ENCODE peak calls at places on chromosomes 1 and 21, in four cellular contexts. One of them, this sample, is unnamed.
A peak's percentile ranks its signal among the peaks of the same experiment; 100 is the strongest.

GRCh38 chr1:109391626-109392025 is 6.1 kb downstream of the SORT1 start:
- DNase-seq in RWPE2: no peak
- DNase-seq in H9: no peak
- DNase-seq in AG04450: no peak
- DNase-seq in this sample: no peak

GRCh38 chr1:30508651-30509050 is 214.7 kb downstream of the MATN1 start:
- DNase-seq in AG04450: no peak
- DNase-seq in H9: no peak
- DNase-seq in RWPE2: no peak
- DNase-seq in this sample: no peak

GRCh38 chr1:153485880-153486279 is 25.4 kb upstream of the S100A7 start:
- DNase-seq in AG04450: no peak
- DNase-seq in RWPE2: no peak
- DNase-seq in H9: no peak
- DNase-seq in this sample: no peak

GRCh38 chr1:119862276-119862675 is 34.0 kb downstream of the ADAM30 start:
- DNase-seq in H9: no peak
- DNase-seq in RWPE2: no peak
- DNase-seq in AG04450: peak; percentile 29
- DNase-seq in this sample: no peak

GRCh38 chr1:151175036-151175741 is 592 bp downstream of the TMOD4 start:
- DNase-seq in RWPE2: no peak
- DNase-seq in AG04450: no peak
- DNase-seq in H9: no peak
- DNase-seq in this sample: no peak

GRCh38 chr1:57576750-57577149 is 152.9 kb upstream of the DAB1 start:
- DNase-seq in RWPE2: no peak
- DNase-seq in H9: no peak
- DNase-seq in AG04450: no peak
- DNase-seq in this sample: no peak

GRCh38 chr1:34236089-34236488 is 59.4 kb downstream of the C1orf94 start:
- DNase-seq in H9: no peak
- DNase-seq in RWPE2: no peak
- DNase-seq in AG04450: no peak
- DNase-seq in this sample: no peak

GRCh38 chr1:50969611-50970507 is at the start of gene CDKN2C:
- DNase-seq in AG04450: peak; percentile 50
- DNase-seq in RWPE2: no peak
- DNase-seq in H9: peak; percentile 55
- DNase-seq in this sample: peak; percentile 79

GRCh38 chr1:24909388-24909898 is 20.6 kb downstream of the RUNX3 start:
- DNase-seq in AG04450: peak; percentile 7
- DNase-seq in RWPE2: no peak
- DNase-seq in H9: peak; percentile 93
- DNase-seq in this sample: no peak

GRCh38 chr1:218068241-218068640 is 216.9 kb upstream of the RRP15 start:
- DNase-seq in AG04450: no peak
- DNase-seq in H9: no peak
- DNase-seq in RWPE2: no peak
- DNase-seq in this sample: no peak

GRCh38 chr1:224065455-224065854 is 48.5 kb upstream of the FBXO28 start:
- DNase-seq in AG04450: no peak
- DNase-seq in H9: no peak
- DNase-seq in RWPE2: peak; percentile 51
- DNase-seq in this sample: no peak

GRCh38 chr1:27144349-27144748 is 10.6 kb downstream of the SLC9A1 start:
- DNase-seq in AG04450: no peak
- DNase-seq in RWPE2: no peak
- DNase-seq in H9: no peak
- DNase-seq in this sample: peak; percentile 69

GRCh38 chr1:165057956-165058355 is 298.6 kb downstream of the LMX1A start:
- DNase-seq in H9: no peak
- DNase-seq in RWPE2: no peak
- DNase-seq in AG04450: no peak
- DNase-seq in this sample: no peak

GRCh38 chr1:44101356-44101755 is 17.3 kb upstream of the KLF17 start:
- DNase-seq in H9: no peak
- DNase-seq in AG04450: no peak
- DNase-seq in RWPE2: no peak
- DNase-seq in this sample: no peak

GRCh38 chr1:34929497-34929852 is at the start of gene DLGAP3:
- DNase-seq in H9: no peak
- DNase-seq in RWPE2: no peak
- DNase-seq in AG04450: no peak
- DNase-seq in this sample: no peak

GRCh38 chr1:67399594-67399993 is 30.6 kb downstream of the SERBP1 start:
- DNase-seq in H9: no peak
- DNase-seq in RWPE2: no peak
- DNase-seq in AG04450: no peak
- DNase-seq in this sample: no peak

DNA sequence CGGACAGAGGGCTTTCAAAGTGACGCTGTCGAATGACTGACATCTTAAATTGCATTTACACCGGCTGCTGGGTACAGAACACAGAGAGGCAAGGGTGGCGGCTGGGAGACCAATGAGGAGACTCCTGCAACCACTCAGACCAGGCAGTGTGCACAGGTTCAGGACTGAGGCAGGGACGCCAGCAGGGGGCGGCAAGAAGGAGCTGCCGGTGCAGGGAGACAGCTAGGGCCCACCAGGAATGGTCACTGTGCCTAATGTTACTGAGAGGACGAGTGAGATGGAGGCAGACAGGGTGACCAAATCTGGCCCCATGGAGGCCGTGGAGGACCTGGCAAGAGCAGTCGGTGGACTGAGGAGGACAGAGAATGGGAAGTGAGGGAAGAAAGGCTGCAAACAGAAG is 23.5 kb downstream of the GLIS1 start:
- DNase-seq in AG04450: no peak
- DNase-seq in H9: peak; percentile 85
- DNase-seq in RWPE2: no peak
- DNase-seq in this sample: no peak
- TF ChIP-seq CTCF in AG04450: peak; percentile 61
- TF ChIP-seq CTCF in H9: peak; percentile 74
- TF ChIP-seq CTCF in RWPE2: peak; percentile 34
- TF ChIP-seq CTCF in this sample: no peak

GRCh38 chr1:243731974-243732373 is 118.1 kb downstream of the AKT3 start:
- DNase-seq in RWPE2: no peak
- DNase-seq in AG04450: no peak
- DNase-seq in H9: no peak
- DNase-seq in this sample: no peak

GRCh38 chr1:243734311-243734700 is 115.7 kb downstream of the AKT3 start:
- DNase-seq in RWPE2: no peak
- DNase-seq in AG04450: no peak
- DNase-seq in H9: no peak
- DNase-seq in this sample: no peak

GRCh38 chr1:243732627-243733026 is 117.4 kb downstream of the AKT3 start:
- DNase-seq in RWPE2: no peak
- DNase-seq in H9: no peak
- DNase-seq in AG04450: no peak
- DNase-seq in this sample: no peak

GRCh38 chr1:243735457-243735856 is 114.6 kb downstream of the AKT3 start:
- DNase-seq in H9: no peak
- DNase-seq in RWPE2: no peak
- DNase-seq in AG04450: no peak
- DNase-seq in this sample: no peak

DNA sequence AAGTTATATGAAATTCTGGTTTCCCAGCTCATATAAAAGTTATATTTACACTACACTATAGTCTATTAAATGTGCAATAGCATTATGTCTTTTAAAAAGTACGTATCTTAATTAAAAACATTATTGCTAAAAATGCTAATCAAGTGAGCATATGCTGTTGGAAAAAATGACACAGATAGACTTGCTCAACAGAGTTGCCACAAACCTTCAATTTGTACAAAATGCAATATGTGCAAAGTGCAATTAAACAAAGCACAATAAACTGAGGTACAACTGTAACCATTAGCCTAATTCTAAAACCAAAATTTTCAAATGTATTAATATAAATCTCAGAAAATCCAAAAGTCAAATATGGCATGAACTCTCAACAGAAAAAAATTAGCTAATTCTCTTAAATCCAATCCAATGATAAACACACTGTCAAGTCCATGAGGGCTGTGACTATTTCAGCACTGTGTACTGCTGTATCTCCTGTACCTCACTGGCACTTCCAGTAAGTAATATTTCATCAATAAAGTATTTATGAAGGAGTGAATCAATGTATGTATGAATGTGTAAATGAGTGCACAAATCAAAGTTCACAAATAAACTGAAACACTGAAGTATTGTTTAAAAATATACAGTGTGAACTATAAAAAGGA is 116.3 kb downstream of the AKT3 start:
- DNase-seq in H9: no peak
- DNase-seq in RWPE2: no peak
- DNase-seq in AG04450: no peak
- DNase-seq in this sample: no peak
- TF ChIP-seq CTCF in H9: no peak
- TF ChIP-seq CTCF in RWPE2: no peak
- TF ChIP-seq CTCF in AG04450: no peak
- TF ChIP-seq CTCF in this sample: no peak

GRCh38 chr21:32782698-32783097 is 11.1 kb upstream of the PAXBP1 start:
- DNase-seq in H9: no peak
- DNase-seq in RWPE2: no peak
- DNase-seq in AG04450: no peak
- DNase-seq in this sample: no peak
- TF ChIP-seq CTCF in H9: no peak
- TF ChIP-seq CTCF in RWPE2: peak; percentile 17
- TF ChIP-seq CTCF in AG04450: no peak
- TF ChIP-seq CTCF in this sample: no peak

GRCh38 chr1:149885364-149886111 is 13.8 kb upstream of the BOLA1 start:
- DNase-seq in AG04450: peak; percentile 20
- DNase-seq in RWPE2: peak; percentile 82
- DNase-seq in H9: peak; percentile 79
- DNase-seq in this sample: peak; percentile 91
- TF ChIP-seq CTCF in AG04450: no peak
- TF ChIP-seq CTCF in RWPE2: no peak
- TF ChIP-seq CTCF in H9: no peak
- TF ChIP-seq CTCF in this sample: no peak

GRCh38 chr1:53693361-53693760 is 45.6 kb downstream of the GLIS1 start:
- DNase-seq in RWPE2: no peak
- DNase-seq in H9: no peak
- DNase-seq in AG04450: no peak
- DNase-seq in this sample: no peak
- TF ChIP-seq CTCF in RWPE2: no peak
- TF ChIP-seq CTCF in H9: no peak
- TF ChIP-seq CTCF in AG04450: no peak
- TF ChIP-seq CTCF in this sample: no peak

DNA sequence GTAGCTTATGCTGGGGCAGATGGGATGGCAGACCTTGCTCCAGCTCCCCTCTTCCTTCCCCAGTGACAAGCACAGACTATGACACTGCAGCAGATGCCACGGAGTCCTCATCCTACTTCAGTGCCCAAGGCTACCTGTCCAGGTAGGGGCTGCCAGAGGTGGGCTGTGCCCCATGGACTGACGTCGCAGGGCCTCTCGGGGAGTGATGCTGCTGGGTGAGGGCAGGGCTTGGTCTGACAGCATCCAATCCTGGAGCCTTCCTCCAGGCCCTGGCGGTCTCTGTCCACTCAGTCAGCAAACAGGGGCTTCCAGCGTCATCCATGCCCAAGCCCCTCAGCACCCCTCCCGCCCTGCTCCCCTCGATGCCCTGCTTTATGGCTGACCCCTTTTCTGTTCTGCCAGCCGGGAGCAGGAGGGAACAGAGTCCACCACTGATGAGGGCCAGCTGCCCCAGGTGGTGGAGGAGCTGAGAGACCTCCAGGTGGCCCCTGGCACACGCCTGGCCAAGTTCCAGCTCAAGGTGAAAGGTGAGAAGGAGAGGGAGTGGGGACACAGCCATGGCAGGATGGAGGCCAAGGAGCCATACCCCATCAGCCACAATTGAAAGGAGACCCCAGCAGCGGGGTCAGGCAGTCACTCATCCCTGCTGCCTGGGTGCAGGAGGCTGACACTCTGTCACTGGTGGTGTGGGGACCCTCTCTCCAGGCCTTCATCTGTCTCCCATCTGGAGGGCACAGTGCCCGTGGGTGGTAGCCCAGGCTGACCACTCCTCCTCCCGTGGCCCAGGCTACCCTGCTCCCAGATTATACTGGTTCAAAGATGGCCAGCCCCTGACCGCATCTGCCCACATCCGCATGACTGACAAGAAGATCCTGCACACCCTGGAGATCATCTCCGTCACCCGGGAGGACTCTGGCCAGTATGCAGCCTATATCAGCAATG is 73.6 kb downstream of the TRIM11 start:
- DNase-seq in RWPE2: peak; percentile 19
- DNase-seq in AG04450: no peak
- DNase-seq in H9: peak; percentile 15
- DNase-seq in this sample: no peak
- TF ChIP-seq CTCF in RWPE2: no peak
- TF ChIP-seq CTCF in AG04450: no peak
- TF ChIP-seq CTCF in H9: no peak
- TF ChIP-seq CTCF in this sample: no peak

GRCh38 chr1:175192630-175193338 is at the start of gene KIAA0040:
- DNase-seq in RWPE2: peak; percentile 80
- DNase-seq in H9: peak; percentile 83
- DNase-seq in AG04450: no peak
- DNase-seq in this sample: peak; percentile 81
- TF ChIP-seq CTCF in RWPE2: peak; percentile 18
- TF ChIP-seq CTCF in H9: peak; percentile 38
- TF ChIP-seq CTCF in AG04450: no peak
- TF ChIP-seq CTCF in this sample: peak; percentile 23